ENCODE peak calls at places on chromosomes 4 and X, in five cellular contexts. T is adrenal gland, R is neural crest cell, E is A549, I is lung. L is an unnamed sample.

GRCh38 chr4:155624478-155624877 is 42.2 kb upstream of the GUCY1A1 start:
- DNase-seq in T (no peak), R (no peak), E (no peak), I (no peak), L (no peak)

GRCh38 chr4:2761035-2761923 is 5.1 kb upstream of the TNIP2 start:
- DNase-seq in T (no peak), R (no peak), E (no peak), I (no peak), L (no peak)

GRCh38 chr4:150694438-150694837 is 112.5 kb downstream of the MAB21L2 start:
- DNase-seq in T (no peak), R (no peak), E (no peak), I (no peak), L (no peak)

GRCh38 chr4:118308306-118309030 is 44.3 kb downstream of the PRSS12 start:
- DNase-seq in T (no peak), R (no peak), E (no peak), I (no peak), L (no peak)

GRCh38 chr4:163148466-163149336 is 18.0 kb downstream of the NAF1 start:
- DNase-seq in T (no peak), R (no peak), E (no peak), I (no peak), L (no peak)

GRCh38 chr4:103499094-103499493 is 220.7 kb downstream of the TACR3 start:
- DNase-seq in T (no peak), R (no peak), E (no peak), I (no peak), L (no peak)

GRCh38 chr4:156751486-156751885 is 220.1 kb downstream of the PDGFC start:
- DNase-seq in T (no peak), R (no peak), E (no peak), I (no peak), L (no peak)

GRCh38 chr4:84238247-84239090 is 260.6 kb downstream of the NKX6-1 start:
- DNase-seq in T (no peak), R (no peak), E (no peak), I (no peak), L (no peak)

GRCh38 chr4:11488657-11489448 is 60.2 kb upstream of the HS3ST1 start:
- DNase-seq in T (no peak), R (no peak), E (no peak), I (no peak), L (no peak)

GRCh38 chrX:19772306-19772705 is 115.1 kb downstream of the SH3KBP1 start:
- DNase-seq in T (no peak), R (no peak), E (no peak), I (no peak), L (no peak)

GRCh38 chr4:140110542-140110941 is 43.4 kb downstream of the MAML3 start:
- DNase-seq in T (no peak), R (no peak), E (no peak), I (no peak), L (no peak)

GRCh38 chrX:125202486-125203378 is 116.9 kb upstream of the TEX13C start:
- DNase-seq in T (peak; percentile 50), R (peak; percentile 2), E (no peak), I (no peak), L (no peak)

GRCh38 chr4:108527729-108528128 is 92.6 kb upstream of the RPL34 start:
- DNase-seq in T (no peak), R (no peak), E (no peak), I (no peak), L (no peak)

GRCh38 chr4:139214039-139214534 is 37.1 kb upstream of the ELF2 start:
- DNase-seq in T (peak; percentile 94), R (no peak), E (no peak), I (no peak), L (peak; percentile 35)

GRCh38 chr4:16120720-16121119 is 36.9 kb upstream of the PROM1 start:
- DNase-seq in T (no peak), R (no peak), E (no peak), I (no peak), L (no peak)

GRCh38 chr4:40375620-40376019 is 40.5 kb downstream of the CHRNA9 start:
- DNase-seq in T (no peak), R (no peak), E (no peak), I (no peak), L (no peak)

GRCh38 chrX:123975180-123975579 is 13.7 kb downstream of the STAG2 start:
- DNase-seq in T (no peak), R (no peak), E (no peak), I (no peak), L (no peak)

GRCh38 chr4:44162538-44163270 is 285.9 kb downstream of the KCTD8 start:
- DNase-seq in T (no peak), R (no peak), E (no peak), I (no peak), L (no peak)

GRCh38 chrX:40996886-40997530 is 88.2 kb upstream of the USP9X start:
- DNase-seq in T (no peak), R (no peak), E (peak; percentile 36), I (no peak), L (peak; percentile 17)

GRCh38 chr4:177632481-177632880 is 190.2 kb upstream of the AGA start:
- DNase-seq in T (no peak), R (no peak), E (no peak), I (no peak), L (no peak)

GRCh38 chrX:135556055-135556454 is 35.6 kb downstream of the INTS6L start:
- DNase-seq in T (no peak), R (no peak), E (no peak), I (no peak), L (no peak)

GRCh38 chrX:68719904-68720614 is 72.6 kb downstream of the STARD8 start:
- DNase-seq in T (no peak), R (no peak), E (no peak), I (no peak), L (no peak)

GRCh38 chrX:134537179-134537945 is 77.4 kb downstream of the HPRT1 start:
- DNase-seq in T (no peak), R (no peak), E (peak; percentile 71), I (no peak), L (no peak)

GRCh38 chr4:72319596-72319995 is 249.4 kb downstream of the ADAMTS3 start:
- DNase-seq in T (no peak), R (no peak), E (no peak), I (no peak), L (no peak)

GRCh38 chr4:145181091-145181501 is 707 bp upstream of the OTUD4 start:
- DNase-seq in T (no peak), R (no peak), E (no peak), I (no peak), L (no peak)

GRCh38 chr4:145179201-145179860 is 1.1 kb downstream of the OTUD4 start:
- DNase-seq in T (peak; percentile 79), R (peak; percentile 6), E (peak; percentile 28), I (peak; percentile 74), L (peak; percentile 58)

GRCh38 chr4:145178740-145179139 is 1.6 kb downstream of the OTUD4 start:
- DNase-seq in T (no peak), R (no peak), E (no peak), I (no peak), L (no peak)

GRCh38 chr4:145182212-145182611 is 1.8 kb upstream of the OTUD4 start:
- DNase-seq in T (no peak), R (no peak), E (no peak), I (no peak), L (no peak)

DNA sequence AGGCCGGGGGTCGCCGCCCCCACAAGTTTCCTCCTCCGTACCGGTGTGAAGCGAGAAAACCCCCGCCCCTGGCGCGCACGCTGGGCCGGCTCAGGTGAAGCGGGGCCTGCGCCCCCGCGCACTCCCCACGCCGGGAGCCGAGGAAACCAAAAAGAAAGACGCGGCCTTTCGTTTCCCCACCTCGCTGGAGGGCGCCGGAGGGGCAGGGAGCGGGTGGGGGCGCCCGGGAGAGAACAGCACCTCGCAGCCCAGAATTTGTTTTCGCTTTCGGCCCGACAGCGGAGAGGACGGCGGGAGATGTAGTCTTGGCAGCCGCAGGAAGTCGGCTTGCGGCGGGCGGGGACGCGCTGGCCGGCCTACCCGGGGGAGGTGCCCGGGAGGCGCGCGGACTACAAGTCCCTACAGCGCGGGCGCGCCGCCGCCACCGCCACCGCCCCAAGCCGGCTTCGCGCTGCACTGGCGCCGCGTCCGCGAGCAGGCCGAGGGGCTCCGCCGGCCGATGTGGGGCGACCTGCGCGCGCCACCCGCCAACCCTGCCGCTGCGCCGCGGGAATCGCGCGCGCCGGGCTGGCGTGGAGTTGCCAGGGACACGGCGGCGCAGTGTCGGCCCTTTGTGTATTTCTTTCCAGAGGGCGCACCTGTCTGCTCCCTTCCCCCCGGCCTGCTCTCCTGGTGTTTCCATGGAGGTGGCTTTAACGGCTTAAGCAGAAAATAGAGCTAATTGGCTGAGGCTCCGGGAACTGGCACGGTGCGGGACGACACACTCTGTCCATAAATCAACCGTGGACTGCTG is at the start of gene OTUD4:
- DNase-seq in T (peak; percentile 97), R (peak; percentile 80), E (peak; percentile 60), I (peak; percentile 95), L (peak; percentile 97)
- TF ChIP-seq CTCF in T (peak; percentile 12), R (peak; percentile 17), E (no peak), I (no peak), L (no peak)

GRCh38 chr4:134777626-134778025 is 576.0 kb upstream of the PABPC4L start:
- DNase-seq in T (no peak), R (no peak), E (no peak), I (no peak), L (peak; percentile 27)
- TF ChIP-seq CTCF in T (no peak), R (peak; percentile 58), E (peak; percentile 6), I (no peak), L (peak; percentile 56)

GRCh38 chrX:106037835-106038473 is 573 bp downstream of the SERPINA7 start:
- DNase-seq in T (no peak), R (no peak), E (no peak), I (no peak), L (no peak)

GRCh38 chrX:106038625-106039024 is at the start of gene SERPINA7:
- DNase-seq in T (no peak), R (no peak), E (no peak), I (no peak), L (no peak)

GRCh38 chrX:106036716-106037115 is 1.8 kb downstream of the SERPINA7 start:
- DNase-seq in T (no peak), R (no peak), E (no peak), I (no peak), L (no peak)

GRCh38 chrX:106042296-106042695 is 3.8 kb upstream of the SERPINA7 start:
- DNase-seq in T (no peak), R (no peak), E (no peak), I (no peak), L (no peak)

GRCh38 chrX:106039920-106040319 is 1.4 kb upstream of the SERPINA7 start:
- DNase-seq in T (peak; percentile 49), R (no peak), E (no peak), I (no peak), L (no peak)
- TF ChIP-seq CTCF in T (peak; percentile 39), R (peak; percentile 43), E (peak; percentile 15), I (no peak), L (no peak)

GRCh38 chr4:81343046-81343445 is 128.0 kb upstream of the PRKG2 start:
- DNase-seq in T (no peak), R (no peak), E (no peak), I (no peak), L (no peak)

GRCh38 chr4:81335221-81335912 is 120.3 kb upstream of the PRKG2 start:
- DNase-seq in T (no peak), R (no peak), E (no peak), I (no peak), L (no peak)

GRCh38 chr4:81337211-81337610 is 122.2 kb upstream of the PRKG2 start:
- DNase-seq in T (no peak), R (no peak), E (no peak), I (no peak), L (no peak)
- TF ChIP-seq CTCF in T (no peak), R (no peak), E (no peak), I (no peak), L (no peak)

L was measured in BE2C.